ENCODE peak calls at places on chromosome 15, in nine cellular contexts. One of them, this sample, is unnamed.

GRCh38 chr15:98609144-98609852 is 39.0 kb upstream of the IGF1R start:
- DNase-seq in activated gamma-delta T cell treated with Interleukin-2 at 50 U/mL for 16 hours: no peak
- DNase-seq in endothelial cell: no peak
- DNase-seq in H1: peak; percentile 63
- DNase-seq in activated naive CD4-positive, alpha-beta T cell: no peak
- DNase-seq in SW480: peak; percentile 80
- DNase-seq in effector memory CD4-positive, alpha-beta T cell: no peak
- DNase-seq in naive thymus-derived CD8-positive, alpha-beta T cell: no peak
- DNase-seq in dermis microvascular lymphatic vessel endothelial cell: peak; percentile 20
- DNase-seq in this sample: no peak

GRCh38 chr15:53074221-53074620 is 284.1 kb upstream of the ONECUT1 start:
- DNase-seq in activated gamma-delta T cell treated with Interleukin-2 at 50 U/mL for 16 hours: no peak
- DNase-seq in endothelial cell: no peak
- DNase-seq in H1: no peak
- DNase-seq in activated naive CD4-positive, alpha-beta T cell: no peak
- DNase-seq in SW480: no peak
- DNase-seq in effector memory CD4-positive, alpha-beta T cell: no peak
- DNase-seq in naive thymus-derived CD8-positive, alpha-beta T cell: no peak
- DNase-seq in dermis microvascular lymphatic vessel endothelial cell: no peak
- DNase-seq in this sample: no peak

GRCh38 chr15:57969355-57969754 is 96.2 kb downstream of the ALDH1A2 start:
- DNase-seq in activated gamma-delta T cell treated with Interleukin-2 at 50 U/mL for 16 hours: no peak
- DNase-seq in endothelial cell: peak; percentile 35
- DNase-seq in H1: no peak
- DNase-seq in activated naive CD4-positive, alpha-beta T cell: no peak
- DNase-seq in SW480: no peak
- DNase-seq in effector memory CD4-positive, alpha-beta T cell: no peak
- DNase-seq in naive thymus-derived CD8-positive, alpha-beta T cell: no peak
- DNase-seq in dermis microvascular lymphatic vessel endothelial cell: peak; percentile 29
- DNase-seq in this sample: no peak

GRCh38 chr15:100772478-100773378 is 106.9 kb upstream of the ALDH1A3 start:
- DNase-seq in activated gamma-delta T cell treated with Interleukin-2 at 50 U/mL for 16 hours: no peak
- DNase-seq in endothelial cell: no peak
- DNase-seq in H1: no peak
- DNase-seq in activated naive CD4-positive, alpha-beta T cell: no peak
- DNase-seq in SW480: no peak
- DNase-seq in effector memory CD4-positive, alpha-beta T cell: no peak
- DNase-seq in naive thymus-derived CD8-positive, alpha-beta T cell: no peak
- DNase-seq in dermis microvascular lymphatic vessel endothelial cell: no peak
- DNase-seq in this sample: no peak

GRCh38 chr15:64930778-64931240 is 19.1 kb downstream of the ANKDD1A start:
- DNase-seq in activated gamma-delta T cell treated with Interleukin-2 at 50 U/mL for 16 hours: no peak
- DNase-seq in endothelial cell: no peak
- DNase-seq in H1: no peak
- DNase-seq in activated naive CD4-positive, alpha-beta T cell: no peak
- DNase-seq in SW480: no peak
- DNase-seq in effector memory CD4-positive, alpha-beta T cell: no peak
- DNase-seq in naive thymus-derived CD8-positive, alpha-beta T cell: no peak
- DNase-seq in dermis microvascular lymphatic vessel endothelial cell: peak; percentile 39
- DNase-seq in this sample: no peak

GRCh38 chr15:43249699-43250203 is 17.0 kb downstream of the TGM5 start:
- DNase-seq in activated gamma-delta T cell treated with Interleukin-2 at 50 U/mL for 16 hours: no peak
- DNase-seq in endothelial cell: no peak
- DNase-seq in H1: no peak
- DNase-seq in activated naive CD4-positive, alpha-beta T cell: no peak
- DNase-seq in SW480: peak; percentile 8
- DNase-seq in effector memory CD4-positive, alpha-beta T cell: no peak
- DNase-seq in naive thymus-derived CD8-positive, alpha-beta T cell: no peak
- DNase-seq in dermis microvascular lymphatic vessel endothelial cell: no peak
- DNase-seq in this sample: no peak

GRCh38 chr15:86834115-86834863 is 754.6 kb downstream of the AGBL1 start:
- DNase-seq in activated gamma-delta T cell treated with Interleukin-2 at 50 U/mL for 16 hours: no peak
- DNase-seq in endothelial cell: no peak
- DNase-seq in H1: no peak
- DNase-seq in activated naive CD4-positive, alpha-beta T cell: no peak
- DNase-seq in SW480: no peak
- DNase-seq in effector memory CD4-positive, alpha-beta T cell: no peak
- DNase-seq in naive thymus-derived CD8-positive, alpha-beta T cell: no peak
- DNase-seq in dermis microvascular lymphatic vessel endothelial cell: no peak
- DNase-seq in this sample: no peak

GRCh38 chr15:50262533-50262932 is 3.0 kb downstream of the HDC start:
- DNase-seq in activated gamma-delta T cell treated with Interleukin-2 at 50 U/mL for 16 hours: peak; percentile 28
- DNase-seq in endothelial cell: no peak
- DNase-seq in H1: no peak
- DNase-seq in activated naive CD4-positive, alpha-beta T cell: no peak
- DNase-seq in SW480: no peak
- DNase-seq in effector memory CD4-positive, alpha-beta T cell: peak; percentile 28
- DNase-seq in naive thymus-derived CD8-positive, alpha-beta T cell: no peak
- DNase-seq in dermis microvascular lymphatic vessel endothelial cell: no peak
- DNase-seq in this sample: no peak

GRCh38 chr15:22808761-22809280 is 22.4 kb downstream of the NIPA1 start:
- DNase-seq in activated gamma-delta T cell treated with Interleukin-2 at 50 U/mL for 16 hours: no peak
- DNase-seq in endothelial cell: no peak
- DNase-seq in H1: no peak
- DNase-seq in activated naive CD4-positive, alpha-beta T cell: no peak
- DNase-seq in SW480: no peak
- DNase-seq in effector memory CD4-positive, alpha-beta T cell: no peak
- DNase-seq in naive thymus-derived CD8-positive, alpha-beta T cell: no peak
- DNase-seq in dermis microvascular lymphatic vessel endothelial cell: no peak
- DNase-seq in this sample: no peak

GRCh38 chr15:45333550-45333949 is 44.8 kb downstream of the GATM start:
- DNase-seq in activated gamma-delta T cell treated with Interleukin-2 at 50 U/mL for 16 hours: no peak
- DNase-seq in endothelial cell: no peak
- DNase-seq in H1: no peak
- DNase-seq in activated naive CD4-positive, alpha-beta T cell: no peak
- DNase-seq in SW480: peak; percentile 40
- DNase-seq in effector memory CD4-positive, alpha-beta T cell: no peak
- DNase-seq in naive thymus-derived CD8-positive, alpha-beta T cell: no peak
- DNase-seq in dermis microvascular lymphatic vessel endothelial cell: no peak
- DNase-seq in this sample: no peak

GRCh38 chr15:49686626-49687025 is 65.8 kb downstream of the DTWD1 start:
- DNase-seq in activated gamma-delta T cell treated with Interleukin-2 at 50 U/mL for 16 hours: no peak
- DNase-seq in endothelial cell: no peak
- DNase-seq in H1: no peak
- DNase-seq in activated naive CD4-positive, alpha-beta T cell: no peak
- DNase-seq in SW480: no peak
- DNase-seq in effector memory CD4-positive, alpha-beta T cell: no peak
- DNase-seq in naive thymus-derived CD8-positive, alpha-beta T cell: no peak
- DNase-seq in dermis microvascular lymphatic vessel endothelial cell: peak; percentile 42
- DNase-seq in this sample: no peak

GRCh38 chr15:49423021-49423420 is at the start of gene FGF7:
- DNase-seq in activated gamma-delta T cell treated with Interleukin-2 at 50 U/mL for 16 hours: no peak
- DNase-seq in endothelial cell: no peak
- DNase-seq in H1: no peak
- DNase-seq in activated naive CD4-positive, alpha-beta T cell: no peak
- DNase-seq in SW480: no peak
- DNase-seq in effector memory CD4-positive, alpha-beta T cell: no peak
- DNase-seq in naive thymus-derived CD8-positive, alpha-beta T cell: no peak
- DNase-seq in dermis microvascular lymphatic vessel endothelial cell: no peak
- DNase-seq in this sample: no peak

GRCh38 chr15:72063186-72063585 is 54.8 kb downstream of the MYO9A start:
- DNase-seq in activated gamma-delta T cell treated with Interleukin-2 at 50 U/mL for 16 hours: no peak
- DNase-seq in endothelial cell: no peak
- DNase-seq in H1: no peak
- DNase-seq in activated naive CD4-positive, alpha-beta T cell: no peak
- DNase-seq in SW480: no peak
- DNase-seq in effector memory CD4-positive, alpha-beta T cell: no peak
- DNase-seq in naive thymus-derived CD8-positive, alpha-beta T cell: no peak
- DNase-seq in dermis microvascular lymphatic vessel endothelial cell: no peak
- DNase-seq in this sample: no peak

GRCh38 chr15:43872416-43873020 is 45.7 kb downstream of the WDR76 start:
- DNase-seq in activated gamma-delta T cell treated with Interleukin-2 at 50 U/mL for 16 hours: no peak
- DNase-seq in endothelial cell: peak; percentile 70
- DNase-seq in H1: peak; percentile 27
- DNase-seq in activated naive CD4-positive, alpha-beta T cell: no peak
- DNase-seq in SW480: peak; percentile 33
- DNase-seq in effector memory CD4-positive, alpha-beta T cell: no peak
- DNase-seq in naive thymus-derived CD8-positive, alpha-beta T cell: no peak
- DNase-seq in dermis microvascular lymphatic vessel endothelial cell: peak; percentile 82
- DNase-seq in this sample: no peak

GRCh38 chr15:69931159-69931558 is 166.6 kb downstream of the TLE3 start:
- DNase-seq in activated gamma-delta T cell treated with Interleukin-2 at 50 U/mL for 16 hours: no peak
- DNase-seq in endothelial cell: no peak
- DNase-seq in H1: no peak
- DNase-seq in activated naive CD4-positive, alpha-beta T cell: no peak
- DNase-seq in SW480: no peak
- DNase-seq in effector memory CD4-positive, alpha-beta T cell: no peak
- DNase-seq in naive thymus-derived CD8-positive, alpha-beta T cell: no peak
- DNase-seq in dermis microvascular lymphatic vessel endothelial cell: no peak
- DNase-seq in this sample: no peak

GRCh38 chr15:45906230-45906629 is 271.4 kb downstream of the SQOR start:
- DNase-seq in activated gamma-delta T cell treated with Interleukin-2 at 50 U/mL for 16 hours: no peak
- DNase-seq in endothelial cell: no peak
- DNase-seq in H1: no peak
- DNase-seq in activated naive CD4-positive, alpha-beta T cell: no peak
- DNase-seq in SW480: no peak
- DNase-seq in effector memory CD4-positive, alpha-beta T cell: no peak
- DNase-seq in naive thymus-derived CD8-positive, alpha-beta T cell: no peak
- DNase-seq in dermis microvascular lymphatic vessel endothelial cell: peak; percentile 27
- DNase-seq in this sample: no peak

GRCh38 chr15:98730860-98731711 is 82.7 kb downstream of the IGF1R start:
- DNase-seq in activated gamma-delta T cell treated with Interleukin-2 at 50 U/mL for 16 hours: no peak
- DNase-seq in endothelial cell: no peak
- DNase-seq in H1: no peak
- DNase-seq in activated naive CD4-positive, alpha-beta T cell: no peak
- DNase-seq in SW480: no peak
- DNase-seq in effector memory CD4-positive, alpha-beta T cell: no peak
- DNase-seq in naive thymus-derived CD8-positive, alpha-beta T cell: no peak
- DNase-seq in dermis microvascular lymphatic vessel endothelial cell: no peak
- DNase-seq in this sample: no peak

GRCh38 chr15:69939513-69940440 is 157.9 kb downstream of the TLE3 start:
- DNase-seq in activated gamma-delta T cell treated with Interleukin-2 at 50 U/mL for 16 hours: no peak
- DNase-seq in endothelial cell: peak; percentile 15
- DNase-seq in H1: peak; percentile 31
- DNase-seq in activated naive CD4-positive, alpha-beta T cell: no peak
- DNase-seq in SW480: no peak
- DNase-seq in effector memory CD4-positive, alpha-beta T cell: no peak
- DNase-seq in naive thymus-derived CD8-positive, alpha-beta T cell: no peak
- DNase-seq in dermis microvascular lymphatic vessel endothelial cell: no peak
- DNase-seq in this sample: no peak

GRCh38 chr15:90683876-90684275 is 33.3 kb upstream of the BLM start:
- DNase-seq in activated gamma-delta T cell treated with Interleukin-2 at 50 U/mL for 16 hours: no peak
- DNase-seq in endothelial cell: no peak
- DNase-seq in H1: no peak
- DNase-seq in activated naive CD4-positive, alpha-beta T cell: no peak
- DNase-seq in SW480: no peak
- DNase-seq in effector memory CD4-positive, alpha-beta T cell: no peak
- DNase-seq in naive thymus-derived CD8-positive, alpha-beta T cell: no peak
- DNase-seq in dermis microvascular lymphatic vessel endothelial cell: no peak
- DNase-seq in this sample: no peak

GRCh38 chr15:74240002-74240568 is 4.0 kb downstream of the CCDC33 start:
- DNase-seq in activated gamma-delta T cell treated with Interleukin-2 at 50 U/mL for 16 hours: no peak
- DNase-seq in endothelial cell: peak; percentile 32
- DNase-seq in H1: no peak
- DNase-seq in activated naive CD4-positive, alpha-beta T cell: no peak
- DNase-seq in SW480: peak; percentile 83
- DNase-seq in effector memory CD4-positive, alpha-beta T cell: no peak
- DNase-seq in naive thymus-derived CD8-positive, alpha-beta T cell: no peak
- DNase-seq in dermis microvascular lymphatic vessel endothelial cell: peak; percentile 90
- DNase-seq in this sample: no peak

GRCh38 chr15:48076454-48076853 is 44.3 kb upstream of the SLC24A5 start:
- DNase-seq in activated gamma-delta T cell treated with Interleukin-2 at 50 U/mL for 16 hours: no peak
- DNase-seq in endothelial cell: no peak
- DNase-seq in H1: no peak
- DNase-seq in activated naive CD4-positive, alpha-beta T cell: no peak
- DNase-seq in SW480: no peak
- DNase-seq in effector memory CD4-positive, alpha-beta T cell: no peak
- DNase-seq in naive thymus-derived CD8-positive, alpha-beta T cell: no peak
- DNase-seq in dermis microvascular lymphatic vessel endothelial cell: no peak
- DNase-seq in this sample: no peak

GRCh38 chr15:39204031-39204430 is 376.8 kb upstream of the THBS1 start:
- DNase-seq in activated gamma-delta T cell treated with Interleukin-2 at 50 U/mL for 16 hours: no peak
- DNase-seq in endothelial cell: no peak
- DNase-seq in H1: no peak
- DNase-seq in activated naive CD4-positive, alpha-beta T cell: no peak
- DNase-seq in SW480: no peak
- DNase-seq in effector memory CD4-positive, alpha-beta T cell: no peak
- DNase-seq in naive thymus-derived CD8-positive, alpha-beta T cell: no peak
- DNase-seq in dermis microvascular lymphatic vessel endothelial cell: peak; percentile 53
- DNase-seq in this sample: no peak

GRCh38 chr15:66007663-66008262 is 138.5 kb downstream of the RAB11A start:
- DNase-seq in activated gamma-delta T cell treated with Interleukin-2 at 50 U/mL for 16 hours: no peak
- DNase-seq in endothelial cell: no peak
- DNase-seq in H1: no peak
- DNase-seq in activated naive CD4-positive, alpha-beta T cell: no peak
- DNase-seq in SW480: no peak
- DNase-seq in effector memory CD4-positive, alpha-beta T cell: no peak
- DNase-seq in naive thymus-derived CD8-positive, alpha-beta T cell: no peak
- DNase-seq in dermis microvascular lymphatic vessel endothelial cell: no peak
- DNase-seq in this sample: no peak

This sample was measured in cortex of kidney.